ENCODE peak calls at places on chromosomes 16 and 17, in nine cellular contexts. One of them, this sample, is unnamed.

GRCh38 chr16:12339686-12340085 is 363.2 kb downstream of the SNX29 start:
- DNase-seq in fibroblast of lung: no peak
- DNase-seq in AG09309: no peak
- DNase-seq in heart left ventricle: no peak
- DNase-seq in body of pancreas: no peak
- DNase-seq in K562: no peak
- DNase-seq in stomach: no peak
- DNase-seq in upper lobe of right lung: no peak
- DNase-seq in GM12878: no peak
- DNase-seq in this sample: no peak

GRCh38 chr17:15513058-15513858 is 45.8 kb upstream of the CDRT4 start:
- DNase-seq in fibroblast of lung: peak; percentile 58
- DNase-seq in GM12878: no peak
- DNase-seq in heart left ventricle: no peak
- DNase-seq in K562: no peak
- DNase-seq in body of pancreas: no peak
- DNase-seq in upper lobe of right lung: no peak
- DNase-seq in stomach: no peak
- DNase-seq in AG09309: no peak
- DNase-seq in this sample: peak; percentile 24

GRCh38 chr17:6455321-6455705 is 11.1 kb downstream of the PIMREG start:
- DNase-seq in K562: no peak
- DNase-seq in upper lobe of right lung: peak; percentile 66
- DNase-seq in heart left ventricle: peak; percentile 33
- DNase-seq in GM12878: no peak
- DNase-seq in AG09309: no peak
- DNase-seq in body of pancreas: peak; percentile 23
- DNase-seq in stomach: peak; percentile 60
- DNase-seq in fibroblast of lung: peak; percentile 28
- DNase-seq in this sample: peak; percentile 89

GRCh38 chr17:82237083-82237745 is 8.4 kb downstream of the SLC16A3 start:
- DNase-seq in fibroblast of lung: no peak
- DNase-seq in K562: no peak
- DNase-seq in upper lobe of right lung: peak; percentile 70
- DNase-seq in AG09309: no peak
- DNase-seq in body of pancreas: peak; percentile 50
- DNase-seq in GM12878: no peak
- DNase-seq in heart left ventricle: peak; percentile 39
- DNase-seq in stomach: no peak
- DNase-seq in this sample: peak; percentile 81

GRCh38 chr16:67547423-67548264 is 14.7 kb upstream of the CTCF start:
- DNase-seq in AG09309: no peak
- DNase-seq in stomach: no peak
- DNase-seq in body of pancreas: no peak
- DNase-seq in upper lobe of right lung: peak; percentile 61
- DNase-seq in GM12878: no peak
- DNase-seq in fibroblast of lung: no peak
- DNase-seq in heart left ventricle: peak; percentile 44
- DNase-seq in K562: no peak
- DNase-seq in this sample: peak; percentile 73

GRCh38 chr16:89374393-89374948 is 115.9 kb downstream of the ANKRD11 start:
- DNase-seq in AG09309: no peak
- DNase-seq in fibroblast of lung: peak; percentile 56
- DNase-seq in stomach: no peak
- DNase-seq in body of pancreas: no peak
- DNase-seq in K562: no peak
- DNase-seq in heart left ventricle: peak; percentile 58
- DNase-seq in GM12878: no peak
- DNase-seq in upper lobe of right lung: no peak
- DNase-seq in this sample: no peak

GRCh38 chr16:48576927-48577326 is 33.1 kb downstream of the N4BP1 start:
- DNase-seq in GM12878: no peak
- DNase-seq in stomach: no peak
- DNase-seq in upper lobe of right lung: no peak
- DNase-seq in AG09309: no peak
- DNase-seq in K562: no peak
- DNase-seq in fibroblast of lung: no peak
- DNase-seq in body of pancreas: no peak
- DNase-seq in heart left ventricle: no peak
- DNase-seq in this sample: no peak

GRCh38 chr16:89695086-89695874 is 6.2 kb downstream of the SPATA2L start:
- DNase-seq in fibroblast of lung: no peak
- DNase-seq in K562: no peak
- DNase-seq in GM12878: no peak
- DNase-seq in heart left ventricle: no peak
- DNase-seq in AG09309: no peak
- DNase-seq in body of pancreas: no peak
- DNase-seq in upper lobe of right lung: no peak
- DNase-seq in stomach: no peak
- DNase-seq in this sample: no peak

GRCh38 chr16:83722501-83723183 is 85.1 kb upstream of the HSBP1 start:
- DNase-seq in fibroblast of lung: no peak
- DNase-seq in stomach: no peak
- DNase-seq in body of pancreas: no peak
- DNase-seq in upper lobe of right lung: no peak
- DNase-seq in K562: no peak
- DNase-seq in heart left ventricle: no peak
- DNase-seq in AG09309: peak; percentile 23
- DNase-seq in GM12878: no peak
- DNase-seq in this sample: no peak

GRCh38 chr17:81069084-81069645 is 34.2 kb downstream of the BAIAP2 start:
- DNase-seq in heart left ventricle: peak; percentile 52
- DNase-seq in GM12878: no peak
- DNase-seq in fibroblast of lung: no peak
- DNase-seq in AG09309: no peak
- DNase-seq in body of pancreas: peak; percentile 85
- DNase-seq in upper lobe of right lung: no peak
- DNase-seq in stomach: peak; percentile 86
- DNase-seq in K562: no peak
- DNase-seq in this sample: no peak

GRCh38 chr16:89601906-89602272 is 11.6 kb upstream of the DPEP1 start:
- DNase-seq in body of pancreas: no peak
- DNase-seq in K562: no peak
- DNase-seq in GM12878: no peak
- DNase-seq in fibroblast of lung: no peak
- DNase-seq in heart left ventricle: no peak
- DNase-seq in AG09309: no peak
- DNase-seq in upper lobe of right lung: no peak
- DNase-seq in stomach: no peak
- DNase-seq in this sample: no peak

GRCh38 chr16:57800213-57801097 is 1.8 kb downstream of the KIFC3 start:
- DNase-seq in heart left ventricle: no peak
- DNase-seq in GM12878: no peak
- DNase-seq in body of pancreas: peak; percentile 42
- DNase-seq in stomach: peak; percentile 26
- DNase-seq in upper lobe of right lung: no peak
- DNase-seq in K562: peak; percentile 77
- DNase-seq in fibroblast of lung: no peak
- DNase-seq in AG09309: no peak
- DNase-seq in this sample: no peak

GRCh38 chr16:241866-242265 is 7.2 kb downstream of the FAM234A start:
- DNase-seq in body of pancreas: no peak
- DNase-seq in heart left ventricle: peak; percentile 26
- DNase-seq in stomach: no peak
- DNase-seq in fibroblast of lung: no peak
- DNase-seq in GM12878: no peak
- DNase-seq in upper lobe of right lung: no peak
- DNase-seq in K562: no peak
- DNase-seq in AG09309: no peak
- DNase-seq in this sample: no peak

DNA sequence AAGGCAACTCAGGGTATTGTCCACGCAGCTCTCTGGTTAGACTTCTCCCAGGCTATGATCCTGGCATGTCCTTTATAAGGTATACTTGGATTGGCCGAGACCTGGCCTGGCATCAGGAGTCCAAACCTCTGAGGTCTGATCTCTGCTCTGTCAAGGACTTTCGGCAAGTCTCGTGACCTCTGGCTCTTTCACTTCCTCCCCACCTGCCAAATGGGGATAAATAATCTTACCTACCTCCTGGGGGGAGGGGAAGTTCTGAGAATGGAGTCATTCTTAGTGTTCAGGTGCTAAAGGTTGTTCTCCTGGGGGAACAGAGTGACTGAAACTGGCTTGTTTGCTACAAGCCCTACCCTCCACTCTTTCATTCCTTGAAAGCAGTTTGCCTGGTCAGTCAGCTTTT is 7.6 kb downstream of the ATXN1L start:
- DNase-seq in fibroblast of lung: no peak
- DNase-seq in stomach: no peak
- DNase-seq in heart left ventricle: no peak
- DNase-seq in AG09309: no peak
- DNase-seq in upper lobe of right lung: no peak
- DNase-seq in K562: no peak
- DNase-seq in body of pancreas: no peak
- DNase-seq in GM12878: no peak
- DNase-seq in this sample: no peak
- H3K4me3 ChIP-seq in fibroblast of lung: no peak overlapping the region
- H3K4me3 ChIP-seq in stomach: no peak overlapping the region
- H3K4me3 ChIP-seq in heart left ventricle: no peak overlapping the region
- H3K4me3 ChIP-seq in AG09309: no peak overlapping the region
- H3K4me3 ChIP-seq in upper lobe of right lung: no peak overlapping the region
- H3K4me3 ChIP-seq in K562: no peak overlapping the region
- H3K4me3 ChIP-seq in body of pancreas: no peak overlapping the region
- H3K4me3 ChIP-seq in GM12878: peak overlapping the region; percentile 17
- H3K4me3 ChIP-seq in this sample: no peak overlapping the region

GRCh38 chr16:87954826-87955225 is 3.6 kb downstream of the BANP start:
- DNase-seq in heart left ventricle: no peak
- DNase-seq in AG09309: no peak
- DNase-seq in fibroblast of lung: no peak
- DNase-seq in upper lobe of right lung: no peak
- DNase-seq in GM12878: no peak
- DNase-seq in body of pancreas: peak; percentile 59
- DNase-seq in stomach: no peak
- DNase-seq in K562: no peak
- DNase-seq in this sample: no peak

GRCh38 chr16:87952751-87953150 is 1.5 kb downstream of the BANP start:
- DNase-seq in body of pancreas: no peak
- DNase-seq in K562: no peak
- DNase-seq in heart left ventricle: no peak
- DNase-seq in AG09309: no peak
- DNase-seq in fibroblast of lung: no peak
- DNase-seq in GM12878: no peak
- DNase-seq in upper lobe of right lung: no peak
- DNase-seq in stomach: no peak
- DNase-seq in this sample: no peak

GRCh38 chr16:87954361-87954760 is 3.1 kb downstream of the BANP start:
- DNase-seq in AG09309: no peak
- DNase-seq in K562: no peak
- DNase-seq in stomach: peak; percentile 44
- DNase-seq in upper lobe of right lung: no peak
- DNase-seq in heart left ventricle: no peak
- DNase-seq in GM12878: no peak
- DNase-seq in fibroblast of lung: no peak
- DNase-seq in body of pancreas: no peak
- DNase-seq in this sample: no peak

GRCh38 chr16:87951550-87952538 is 610 bp downstream of the BANP start:
- DNase-seq in AG09309: no peak
- DNase-seq in fibroblast of lung: peak; percentile 18
- DNase-seq in heart left ventricle: peak; percentile 56
- DNase-seq in GM12878: no peak
- DNase-seq in K562: peak; percentile 30
- DNase-seq in body of pancreas: peak; percentile 30
- DNase-seq in upper lobe of right lung: no peak
- DNase-seq in stomach: no peak
- DNase-seq in this sample: peak; percentile 66

GRCh38 chr16:87953308-87954208 is 2.3 kb downstream of the BANP start:
- DNase-seq in AG09309: no peak
- DNase-seq in heart left ventricle: no peak
- DNase-seq in stomach: no peak
- DNase-seq in K562: no peak
- DNase-seq in body of pancreas: no peak
- DNase-seq in fibroblast of lung: no peak
- DNase-seq in GM12878: no peak
- DNase-seq in upper lobe of right lung: no peak
- DNase-seq in this sample: no peak
- H3K4me3 ChIP-seq in AG09309: no peak overlapping the region
- H3K4me3 ChIP-seq in heart left ventricle: no peak overlapping the region
- H3K4me3 ChIP-seq in stomach: no peak overlapping the region
- H3K4me3 ChIP-seq in K562: no peak overlapping the region
- H3K4me3 ChIP-seq in body of pancreas: no peak overlapping the region
- H3K4me3 ChIP-seq in fibroblast of lung: no peak overlapping the region
- H3K4me3 ChIP-seq in GM12878: peak overlapping the region; percentile 45
- H3K4me3 ChIP-seq in upper lobe of right lung: peak overlapping the region; percentile 19
- H3K4me3 ChIP-seq in this sample: no peak overlapping the region

DNA sequence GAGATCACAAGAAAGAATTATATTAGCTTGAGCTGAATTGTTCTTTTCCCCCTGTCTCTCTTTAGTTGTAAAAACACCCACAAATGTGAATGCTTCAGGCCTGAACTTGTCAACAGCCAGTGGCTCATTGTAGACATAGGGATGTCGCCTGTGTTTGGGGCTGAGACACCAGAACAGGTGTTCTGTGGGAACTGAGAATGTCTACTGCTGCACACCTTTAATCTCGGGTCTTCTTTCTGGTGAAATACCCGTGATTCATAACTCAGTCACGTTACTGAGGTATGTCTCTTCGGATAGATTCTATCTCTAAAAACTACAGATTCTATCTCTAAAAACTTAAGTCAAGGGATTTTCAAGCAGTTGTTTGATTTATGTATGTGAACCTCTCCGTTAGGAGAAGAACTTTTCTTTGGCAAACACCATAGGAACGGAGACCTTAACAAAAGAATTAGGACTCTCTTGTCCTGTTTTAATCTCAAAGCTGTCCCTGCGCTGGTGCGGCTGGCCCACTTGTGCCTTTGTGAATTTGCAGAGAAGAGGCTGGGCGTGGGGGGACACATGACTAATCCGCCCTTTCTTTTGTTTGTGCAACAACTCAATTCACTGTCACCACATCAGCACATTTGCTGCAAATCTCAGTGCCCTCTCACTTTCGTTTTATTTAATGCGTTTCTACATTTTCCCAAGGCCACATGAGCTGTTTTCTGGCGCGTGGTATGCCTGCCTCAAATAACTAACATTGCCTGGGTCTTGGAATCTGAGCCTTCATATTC is 643.0 kb downstream of the MAF start:
- DNase-seq in GM12878: no peak
- DNase-seq in AG09309: no peak
- DNase-seq in K562: no peak
- DNase-seq in stomach: no peak
- DNase-seq in body of pancreas: no peak
- DNase-seq in heart left ventricle: no peak
- DNase-seq in fibroblast of lung: no peak
- DNase-seq in upper lobe of right lung: no peak
- DNase-seq in this sample: no peak
- H3K4me3 ChIP-seq in GM12878: no peak overlapping the region
- H3K4me3 ChIP-seq in AG09309: no peak overlapping the region
- H3K4me3 ChIP-seq in K562: no peak overlapping the region
- H3K4me3 ChIP-seq in stomach: no peak overlapping the region
- H3K4me3 ChIP-seq in body of pancreas: no peak overlapping the region
- H3K4me3 ChIP-seq in heart left ventricle: no peak overlapping the region
- H3K4me3 ChIP-seq in fibroblast of lung: no peak overlapping the region
- H3K4me3 ChIP-seq in upper lobe of right lung: no peak overlapping the region
- H3K4me3 ChIP-seq in this sample: no peak overlapping the region

DNA sequence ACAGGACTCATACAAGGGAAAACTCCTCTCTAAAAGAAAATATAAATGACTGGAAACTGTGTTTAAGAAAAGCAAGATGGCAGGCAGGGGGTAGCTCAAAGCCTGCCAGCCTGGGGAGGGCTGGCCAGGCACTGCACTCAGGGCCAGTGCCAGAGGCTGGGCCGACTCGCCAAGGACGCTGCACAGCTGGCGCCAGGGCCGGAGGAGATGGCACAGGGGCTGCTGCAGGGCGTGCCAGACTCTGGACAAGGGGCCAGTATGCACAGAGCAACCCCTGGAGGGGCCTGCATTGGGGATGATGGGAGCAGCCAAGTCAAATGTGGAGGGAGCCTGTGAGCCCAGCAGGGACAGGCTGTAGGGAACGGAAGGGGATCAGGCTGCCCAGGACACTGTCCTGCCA is 4.0 kb downstream of the PKMYT1 start:
- DNase-seq in AG09309: no peak
- DNase-seq in GM12878: no peak
- DNase-seq in stomach: no peak
- DNase-seq in heart left ventricle: no peak
- DNase-seq in upper lobe of right lung: no peak
- DNase-seq in fibroblast of lung: no peak
- DNase-seq in K562: no peak
- DNase-seq in body of pancreas: no peak
- DNase-seq in this sample: no peak
- H3K4me3 ChIP-seq in AG09309: no peak overlapping the region
- H3K4me3 ChIP-seq in GM12878: no peak overlapping the region
- H3K4me3 ChIP-seq in stomach: no peak overlapping the region
- H3K4me3 ChIP-seq in heart left ventricle: no peak overlapping the region
- H3K4me3 ChIP-seq in upper lobe of right lung: no peak overlapping the region
- H3K4me3 ChIP-seq in fibroblast of lung: no peak overlapping the region
- H3K4me3 ChIP-seq in K562: no peak overlapping the region
- H3K4me3 ChIP-seq in body of pancreas: no peak overlapping the region
- H3K4me3 ChIP-seq in this sample: no peak overlapping the region